ENCODE peak calls at places on chromosomes 1 and 21, in nine cellular contexts. E, T, M, A, L, D, J, V and H are unnamed samples.

GRCh38 chr1:53376041-53376461 is 48.2 kb upstream of the LRP8 start:
- DNase-seq in E (no peak), D (no peak), V (no peak), J (peak), T (peak), A (no peak), L (no peak), M (no peak), H (no peak)

GRCh38 chr1:33426906-33427305 is 4.0 kb downstream of the PHC2 start:
- DNase-seq in E (no peak), J (no peak), L (no peak), A (no peak), M (no peak), T (peak), D (no peak), V (no peak), H (no peak)

GRCh38 chr1:199510314-199510713 is 517.2 kb upstream of the NR5A2 start:
- DNase-seq in D (no peak), J (no peak), T (no peak), M (no peak), A (peak), V (no peak), E (no peak), L (no peak), H (no peak)

GRCh38 chr1:175317309-175317708 is 124.7 kb upstream of the KIAA0040 start:
- DNase-seq in D (no peak), A (peak), V (no peak), L (no peak), M (no peak), T (peak), E (no peak), J (peak), H (peak)

GRCh38 chr1:1614204-1614953 is 921 bp upstream of the MIB2 start:
- DNase-seq in V (peak), T (peak), M (peak), A (no peak), E (peak), D (peak), J (no peak), L (no peak), H (peak)

GRCh38 chr1:182702826-182703524 is 18.6 kb upstream of the RGS8 start:
- DNase-seq in T (peak), M (no peak), A (no peak), J (peak), L (no peak), E (no peak), V (no peak), D (no peak), H (no peak)

GRCh38 chr1:39398278-39399010 is 93.0 kb upstream of the BMP8A start:
- DNase-seq in V (peak), L (peak), J (no peak), M (no peak), T (no peak), D (peak), A (no peak), E (peak), H (peak)

GRCh38 chr1:117671781-117672501 is 66.1 kb downstream of the TENT5C start:
- DNase-seq in L (no peak), M (peak), T (peak), A (no peak), V (no peak), E (no peak), D (no peak), J (peak), H (peak)

GRCh38 chr1:180542113-180542512 is 16.7 kb upstream of the OVAAL start:
- DNase-seq in J (no peak), A (no peak), E (no peak), D (peak), T (no peak), M (peak), L (no peak), V (no peak), H (no peak)

GRCh38 chr21:44375686-44376320 is 22.4 kb downstream of the TRPM2 start:
- DNase-seq in J (no peak), E (no peak), A (no peak), L (no peak), M (no peak), T (no peak), V (no peak), D (no peak), H (no peak)